ENCODE peak calls at places on chromosomes 6 and 20, in six cellular contexts. I is neural progenitor cell, D is transverse colon, K is breast epithelium, T is tibial artery, U is IMR-90. E is an unnamed sample.

GRCh38 chr6:157033428-157034140 is 256.4 kb downstream of the ARID1B start:
- DNase-seq in T (no peak), D (no peak), I (no peak), U (peak; percentile 30), K (no peak), E (no peak)

GRCh38 chr6:25278557-25278913 is 639 bp upstream of the CARMIL1 start:
- DNase-seq in T (no peak), D (no peak), K (no peak), U (no peak), I (peak; percentile 62), E (no peak)

GRCh38 chr20:37534401-37535157 is 6.9 kb upstream of the BLCAP start:
- DNase-seq in I (peak; percentile 86), T (peak; percentile 38), D (peak; percentile 44), K (peak; percentile 37), U (peak; percentile 77), E (peak; percentile 69)

GRCh38 chr6:27091661-27092315 is 155.7 kb upstream of the PRSS16 start:
- DNase-seq in U (peak; percentile 95), T (no peak), K (no peak), I (peak; percentile 58), D (no peak), E (no peak)

GRCh38 chr6:16148498-16148897 is 19.6 kb downstream of the MYLIP start:
- DNase-seq in D (peak; percentile 66), I (no peak), U (no peak), T (no peak), K (no peak), E (peak; percentile 77)

GRCh38 chr6:134830945-134831344 is 119.0 kb downstream of the ALDH8A1 start:
- DNase-seq in T (no peak), D (no peak), K (no peak), I (no peak), U (no peak), E (peak; percentile 17)

GRCh38 chr20:34708621-34709043 is 4.5 kb downstream of the TP53INP2 start:
- DNase-seq in K (peak; percentile 32), D (peak; percentile 72), I (peak; percentile 72), U (peak; percentile 16), T (peak; percentile 53), E (peak; percentile 37)

GRCh38 chr6:10465633-10466499 is 51.0 kb upstream of the TFAP2A start:
- DNase-seq in I (peak; percentile 84), U (peak; percentile 28), K (no peak), D (no peak), T (no peak), E (peak; percentile 16)

GRCh38 chr6:119145111-119145510 is 66.6 kb upstream of the FAM184A start:
- DNase-seq in D (no peak), T (no peak), K (no peak), I (no peak), U (no peak), E (no peak)

GRCh38 chr20:57664924-57665588 is 44.8 kb downstream of the PMEPA1 start:
- DNase-seq in D (no peak), I (no peak), K (no peak), T (peak; percentile 17), U (no peak), E (no peak)

GRCh38 chr6:74879234-74879633 is 326.6 kb downstream of the COL12A1 start:
- DNase-seq in U (peak; percentile 95), I (no peak), T (no peak), D (no peak), K (no peak), E (no peak)

GRCh38 chr6:169787797-169788196 is 36.4 kb downstream of the ERMARD start:
- DNase-seq in I (no peak), U (no peak), D (no peak), T (no peak), K (no peak), E (no peak)

GRCh38 chr6:146202570-146202969 is 173.7 kb downstream of the GRM1 start:
- DNase-seq in T (no peak), K (no peak), U (no peak), I (no peak), D (no peak), E (no peak)

GRCh38 chr20:61037498-61037897 is 214.6 kb upstream of the CDH4 start:
- DNase-seq in K (no peak), T (no peak), D (no peak), I (no peak), U (no peak), E (no peak)

GRCh38 chr6:144895313-144895712 is 610.2 kb downstream of the UTRN start:
- DNase-seq in T (no peak), I (no peak), K (no peak), U (no peak), D (no peak), E (no peak)

GRCh38 chr6:161549977-161550655 is 276.3 kb upstream of the AGPAT4 start:
- DNase-seq in T (no peak), I (no peak), U (no peak), D (no peak), K (no peak), E (no peak)

GRCh38 chr6:129641344-129641743 is 68.6 kb downstream of the ARHGAP18 start:
- DNase-seq in U (peak; percentile 64), K (no peak), I (no peak), T (no peak), D (no peak), E (no peak)

GRCh38 chr20:24842591-24843442 is 106.3 kb upstream of the CST7 start:
- DNase-seq in K (no peak), U (no peak), T (no peak), I (no peak), D (peak; percentile 49), E (no peak)

GRCh38 chr20:58071500-58071804 is 157.0 kb downstream of the ANKRD60 start:
- DNase-seq in D (no peak), U (no peak), T (no peak), K (no peak), I (no peak), E (no peak)

GRCh38 chr6:15253107-15254073 is 7.5 kb downstream of the JARID2 start:
- DNase-seq in D (no peak), T (no peak), K (no peak), U (no peak), I (no peak), E (no peak)

GRCh38 chr6:13664703-13665352 is 46.8 kb downstream of the RANBP9 start:
- DNase-seq in T (no peak), K (no peak), U (peak; percentile 70), D (no peak), I (no peak), E (no peak)

GRCh38 chr6:15663057-15663638 is 320 bp upstream of the DTNBP1 start:
- DNase-seq in U (peak; percentile 57), D (no peak), T (peak; percentile 80), K (no peak), I (no peak), E (no peak)

GRCh38 chr6:170030284-170031095 is 260.4 kb downstream of the DLL1 start:
- DNase-seq in I (no peak), T (peak; percentile 8), U (no peak), D (no peak), K (peak; percentile 7), E (no peak)

GRCh38 chr20:31684153-31685003 is 38.3 kb downstream of the BCL2L1 start:
- DNase-seq in U (no peak), K (no peak), T (no peak), D (no peak), I (no peak), E (no peak)

GRCh38 chr6:24778121-24778520 is 3.4 kb downstream of the GMNN start:
- DNase-seq in U (no peak), T (no peak), D (no peak), I (peak; percentile 10), K (no peak), E (no peak)

GRCh38 chr20:23305098-23305497 is 45.5 kb upstream of the NXT1 start:
- DNase-seq in I (no peak), K (no peak), T (peak; percentile 58), U (no peak), D (no peak), E (no peak)

GRCh38 chr20:58614984-58615760 is 35.9 kb upstream of the STX16 start:
- DNase-seq in I (no peak), D (no peak), K (peak; percentile 46), U (no peak), T (no peak), E (no peak)

GRCh38 chr20:3277686-3278465 is 38.9 kb upstream of the SLC4A11 start:
- DNase-seq in I (no peak), T (no peak), K (no peak), U (no peak), D (no peak), E (no peak)

GRCh38 chr20:3275966-3276365 is 37.0 kb upstream of the SLC4A11 start:
- DNase-seq in K (no peak), D (no peak), T (no peak), U (no peak), I (no peak), E (no peak)

GRCh38 chr20:3273371-3273770 is 34.4 kb upstream of the SLC4A11 start:
- DNase-seq in I (no peak), D (no peak), T (no peak), K (no peak), U (no peak), E (no peak)

GRCh38 chr20:3275064-3275935 is 36.3 kb upstream of the SLC4A11 start:
- DNase-seq in U (no peak), K (no peak), T (no peak), I (no peak), D (no peak), E (no peak)

GRCh38 chr20:3276400-3277015 is 37.5 kb upstream of the SLC4A11 start:
- DNase-seq in U (peak; percentile 22), T (no peak), K (no peak), I (peak; percentile 57), D (no peak), E (peak; percentile 24)
- TF ChIP-seq CTCF in U (peak; percentile 30), T (no peak), K (no peak), I (peak; percentile 57), D (peak; percentile 31), E (no peak)

GRCh38 chr6:137664183-137664582 is 170.0 kb upstream of the OLIG3 start:
- DNase-seq in U (no peak), D (no peak), K (no peak), T (no peak), I (no peak), E (no peak)
- H3K27ac ChIP-seq in U (no peak overlapping the region), D (no peak overlapping the region), K (no peak overlapping the region), T (no peak overlapping the region), I (no peak overlapping the region), E (no peak overlapping the region)

GRCh38 chr20:8154636-8155035 is 22.6 kb downstream of the PLCB1 start:
- DNase-seq in U (no peak), T (no peak), D (no peak), I (no peak), K (no peak), E (no peak)

GRCh38 chr20:8155229-8155628 is 23.2 kb downstream of the PLCB1 start:
- DNase-seq in K (no peak), D (no peak), I (no peak), U (peak; percentile 71), T (no peak), E (no peak)

GRCh38 chr20:8153281-8153908 is 21.3 kb downstream of the PLCB1 start:
- DNase-seq in T (no peak), I (no peak), U (peak; percentile 27), D (no peak), K (no peak), E (no peak)

GRCh38 chr20:8156603-8157079 is 24.6 kb downstream of the PLCB1 start:
- DNase-seq in K (no peak), T (no peak), I (no peak), D (no peak), U (peak; percentile 59), E (no peak)

GRCh38 chr20:8155848-8156602 is 24.0 kb downstream of the PLCB1 start:
- DNase-seq in U (peak; percentile 22), K (no peak), T (no peak), D (no peak), I (no peak), E (no peak)
- H3K4me1 ChIP-seq in U (peaks cover 7% of the 10 kb centered on the region), K (no peaks in the 10 kb centered on the region), T (peaks cover 22% of the 10 kb centered on the region), D (peaks cover 49% of the 10 kb centered on the region), I (peaks cover 4% of the 10 kb centered on the region), E (peaks cover 37% of the 10 kb centered on the region)

GRCh38 chr6:163668061-163668426 is 253.5 kb downstream of the QKI start:
- DNase-seq in I (no peak), T (no peak), D (no peak), U (no peak), K (no peak), E (no peak)
- TF ChIP-seq CTCF in I (no peak), T (no peak), D (no peak), U (no peak), K (no peak), E (no peak)